ENCODE peak calls at places on chromosome X, in six cellular contexts. G is tibial nerve, E is thoracic aorta, X is GM12865, D is fibroblast of villous mesenchyme, N is neural crest cell. T is an unnamed sample.

GRCh38 chrX:132737743-132738142 is 220.7 kb downstream of the HS6ST2 start:
- DNase-seq in G (no peak), E (no peak), X (no peak), D (no peak), N (no peak), T (peak)

GRCh38 chrX:262391-262909 is 18.7 kb upstream of the PLCXD1 start:
- DNase-seq in G (no peak), E (no peak), X (no peak), D (peak), N (no peak), T (no peak)

GRCh38 chrX:154660506-154660905 is 7.1 kb upstream of the CTAG2 start:
- DNase-seq in G (no peak), E (no peak), X (peak), D (no peak), N (no peak), T (no peak)

GRCh38 chrX:34886011-34886410 is 56.6 kb upstream of the FAM47B start:
- DNase-seq in G (no peak), E (no peak), X (no peak), D (no peak), N (no peak), T (no peak)

GRCh38 chrX:13109811-13110210 is 65.4 kb upstream of the FAM9C start:
- DNase-seq in G (no peak), E (no peak), X (no peak), D (peak), N (no peak), T (no peak)

GRCh38 chrX:150525061-150525919 is 43.1 kb upstream of the MTM1 start:
- DNase-seq in G (no peak), E (no peak), X (no peak), D (no peak), N (no peak), T (no peak)

GRCh38 chrX:115901241-115901640 is 269.3 kb upstream of the AGTR2 start:
- DNase-seq in G (no peak), E (no peak), X (no peak), D (no peak), N (no peak), T (no peak)

GRCh38 chrX:10483191-10483808 is 137.1 kb downstream of the MID1 start:
- DNase-seq in G (no peak), E (no peak), X (no peak), D (no peak), N (no peak), T (no peak)

GRCh38 chrX:121570072-121570841 is 522.8 kb downstream of the GLUD2 start:
- DNase-seq in G (no peak), E (no peak), X (peak), D (no peak), N (no peak), T (no peak)

GRCh38 chrX:13167444-13168207 is 123.2 kb upstream of the FAM9C start:
- DNase-seq in G (no peak), E (no peak), X (peak), D (peak), N (no peak), T (no peak)

GRCh38 chrX:31658360-31658759 is 586.5 kb upstream of the FTHL17 start:
- DNase-seq in G (no peak), E (no peak), X (peak), D (peak), N (no peak), T (no peak)

GRCh38 chrX:16604300-16604699 is 45.7 kb upstream of the S100G start:
- DNase-seq in G (no peak), E (no peak), X (no peak), D (no peak), N (no peak), T (no peak)

GRCh38 chrX:135411893-135412292 is 9.9 kb upstream of the SMIM10L2A start:
- DNase-seq in G (no peak), E (no peak), X (no peak), D (peak), N (no peak), T (no peak)

GRCh38 chrX:10633722-10634121 is 13.3 kb upstream of the MID1 start:
- DNase-seq in G (no peak), E (peak), X (no peak), D (peak), N (no peak), T (no peak)

GRCh38 chrX:12984629-12985303 is 9.9 kb downstream of the TMSB4X start:
- DNase-seq in G (no peak), E (no peak), X (peak), D (peak), N (no peak), T (peak)

GRCh38 chrX:3520987-3521875 is 174.8 kb upstream of the MXRA5 start:
- DNase-seq in G (no peak), E (no peak), X (no peak), D (peak), N (no peak), T (no peak)

GRCh38 chrX:42384956-42385355 is 393.0 kb downstream of the PPP1R2C start:
- DNase-seq in G (no peak), E (no peak), X (no peak), D (no peak), N (no peak), T (no peak)

GRCh38 chrX:2577844-2578444 is 77.2 kb upstream of the DHRSX start:
- DNase-seq in G (no peak), E (no peak), X (no peak), D (no peak), N (no peak), T (no peak)

GRCh38 chrX:31459361-31459760 is 387.5 kb upstream of the FTHL17 start:
- DNase-seq in G (no peak), E (no peak), X (no peak), D (peak), N (no peak), T (no peak)

GRCh38 chrX:68146054-68146453 is 287.2 kb downstream of the OPHN1 start:
- DNase-seq in G (no peak), E (no peak), X (peak), D (peak), N (no peak), T (no peak)

GRCh38 chrX:103556941-103557340 is 28.4 kb upstream of the TCEAL4 start:
- DNase-seq in G (no peak), E (no peak), X (no peak), D (no peak), N (no peak), T (no peak)

GRCh38 chrX:38112566-38112965 is 106.2 kb downstream of the SYTL5 start:
- DNase-seq in G (no peak), E (no peak), X (no peak), D (no peak), N (no peak), T (no peak)

GRCh38 chrX:23907106-23907495 is 637 bp downstream of the APOO start:
- DNase-seq in G (no peak), E (no peak), X (peak), D (no peak), N (no peak), T (no peak)

GRCh38 chrX:129717902-129718301 is 20.9 kb upstream of the XPNPEP2 start:
- DNase-seq in G (no peak), E (peak), X (no peak), D (peak), N (no peak), T (no peak)

GRCh38 chrX:13899607-13900006 is 82.7 kb upstream of the GPM6B start:
- DNase-seq in G (no peak), E (peak), X (no peak), D (peak), N (no peak), T (no peak)

GRCh38 chrX:132426695-132427281 is 62.0 kb downstream of the MBNL3 start:
- DNase-seq in G (no peak), E (no peak), X (peak), D (peak), N (no peak), T (no peak)

GRCh38 chrX:139869796-139870195 is 63.1 kb downstream of the ATP11C start:
- DNase-seq in G (no peak), E (no peak), X (no peak), D (no peak), N (no peak), T (no peak)

GRCh38 chrX:129346574-129346973 is 176.7 kb downstream of the SMARCA1 start:
- DNase-seq in G (no peak), E (no peak), X (no peak), D (no peak), N (no peak), T (no peak)

GRCh38 chrX:48753708-48754107 is 7.8 kb upstream of the GLOD5 start:
- DNase-seq in G (no peak), E (no peak), X (no peak), D (no peak), N (no peak), T (no peak)

GRCh38 chrX:129779747-129780146 is at the start of gene SASH3:
- DNase-seq in G (peak), E (no peak), X (peak), D (no peak), N (no peak), T (peak)

GRCh38 chrX:20989361-20989760 is 384.9 kb upstream of the CNKSR2 start:
- DNase-seq in G (no peak), E (no peak), X (no peak), D (no peak), N (no peak), T (no peak)

GRCh38 chrX:68440940-68441339 is 7.6 kb upstream of the OPHN1 start:
- DNase-seq in G (peak), E (peak), X (no peak), D (peak), N (no peak), T (no peak)

GRCh38 chrX:118884552-118885138 is 61.0 kb downstream of the ZCCHC12 start:
- DNase-seq in G (no peak), E (no peak), X (no peak), D (no peak), N (no peak), T (no peak)

GRCh38 chrX:53571494-53571893 is 115.0 kb downstream of the HUWE1 start:
- DNase-seq in G (no peak), E (no peak), X (no peak), D (no peak), N (no peak), T (no peak)

GRCh38 chrX:13685126-13685763 is 3.7 kb upstream of the RAB9A start:
- DNase-seq in G (no peak), E (no peak), X (no peak), D (no peak), N (no peak), T (no peak)

GRCh38 chrX:65513610-65514009 is 21.0 kb downstream of the LAS1L start:
- DNase-seq in G (no peak), E (no peak), X (no peak), D (no peak), N (no peak), T (no peak)
- TF ChIP-seq CTCF in G (no peak), E (no peak), X (no peak), D (no peak), N (no peak), T (no peak)

GRCh38 chrX:110836982-110837381 is 41.4 kb upstream of the CHRDL1 start:
- DNase-seq in G (no peak), E (no peak), X (no peak), D (no peak), N (no peak), T (no peak)
- TF ChIP-seq CTCF in G (no peak), E (no peak), X (no peak), D (peak), N (peak), T (no peak)

DNA sequence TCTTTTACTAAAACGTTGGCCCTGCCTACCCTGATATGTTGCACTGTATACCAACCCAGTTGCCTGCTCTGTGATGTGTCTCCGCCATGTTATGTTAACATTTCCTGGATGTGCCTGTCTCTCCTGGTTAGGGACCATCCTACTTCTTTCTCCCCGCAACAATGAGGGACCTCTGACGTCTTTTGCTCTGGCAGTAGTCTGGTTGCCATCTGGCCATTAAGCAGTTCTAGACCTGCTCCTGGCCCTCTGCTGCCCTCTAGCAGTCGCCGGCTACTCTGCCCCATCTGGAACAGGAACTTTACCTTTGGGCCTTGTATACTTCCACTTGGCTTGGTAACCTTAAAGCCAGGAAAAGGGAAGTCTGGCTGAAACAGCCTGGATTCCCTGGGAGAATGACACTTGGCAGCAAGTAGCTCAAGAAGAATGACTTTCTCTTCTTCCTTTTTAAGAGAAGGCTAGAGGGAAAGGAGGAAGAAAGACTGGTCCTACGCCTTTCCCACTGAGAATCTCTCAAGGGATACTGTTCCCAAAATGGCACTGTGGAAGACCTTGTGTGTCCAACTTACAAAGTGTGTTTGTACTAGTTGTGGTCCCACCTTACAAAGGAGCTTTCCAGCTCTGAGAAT is 63.5 kb downstream of the GPC3 start:
- DNase-seq in G (no peak), E (no peak), X (peak), D (peak), N (peak), T (no peak)
- TF ChIP-seq CTCF in G (no peak), E (no peak), X (peak), D (peak), N (peak), T (no peak)

DNA sequence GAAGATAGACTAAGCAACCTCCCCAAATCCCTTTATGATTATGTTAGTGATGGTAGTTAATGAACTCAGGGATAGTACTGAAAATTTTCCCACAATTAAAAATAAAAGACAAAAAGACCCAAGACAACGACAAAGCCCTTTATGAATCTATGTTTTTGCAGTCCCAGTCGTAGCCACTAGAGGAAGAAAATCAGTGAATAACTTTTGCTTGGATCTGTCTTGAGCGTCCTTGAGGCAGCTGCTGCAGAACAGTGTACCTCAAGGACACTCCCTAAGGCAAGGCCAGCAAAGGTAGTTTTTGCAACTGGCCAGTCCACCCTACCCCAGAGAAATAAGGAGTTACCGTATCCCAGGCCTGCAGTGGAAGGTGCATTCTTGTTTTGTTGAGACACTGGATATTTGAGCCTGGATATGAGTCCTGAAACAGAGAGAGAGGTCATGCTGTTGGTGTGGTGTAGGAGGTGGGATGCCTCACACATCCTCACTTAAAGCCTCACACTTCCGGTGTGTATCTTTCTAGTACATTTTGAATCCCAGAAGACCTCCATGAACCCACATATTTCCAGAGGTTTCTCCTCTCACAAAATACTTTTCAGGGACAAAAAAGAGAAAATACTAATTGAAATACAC is 8.7 kb upstream of the TIMM8A start:
- DNase-seq in G (no peak), E (no peak), X (peak), D (peak), N (no peak), T (no peak)
- TF ChIP-seq CTCF in G (peak), E (no peak), X (peak), D (peak), N (peak), T (no peak)

T was measured in natural killer cell.